ENCODE peak calls at places on chromosome 22, in four cellular contexts. One of them, this sample, is unnamed.

GRCh38 chr22:35538801-35539321 is 1.8 kb upstream of the RASD2 start:
- DNase-seq in heart right ventricle: no peak
- DNase-seq in PC-3: peak; percentile 64
- DNase-seq in IMR-90: no peak
- DNase-seq in this sample: peak; percentile 45

GRCh38 chr22:29596408-29596807 is 7.0 kb upstream of the NF2 start:
- DNase-seq in heart right ventricle: no peak
- DNase-seq in PC-3: no peak
- DNase-seq in IMR-90: no peak
- DNase-seq in this sample: no peak

GRCh38 chr22:48588881-48589450 is 1238.7 kb downstream of the BRD1 start:
- DNase-seq in heart right ventricle: no peak
- DNase-seq in PC-3: no peak
- DNase-seq in IMR-90: no peak
- DNase-seq in this sample: no peak

GRCh38 chr22:50600541-50600940 is at the start of gene MAPK8IP2:
- DNase-seq in heart right ventricle: no peak
- DNase-seq in PC-3: peak; percentile 4
- DNase-seq in IMR-90: no peak
- DNase-seq in this sample: no peak

GRCh38 chr22:33474587-33474986 is 416.4 kb upstream of the SYN3 start:
- DNase-seq in heart right ventricle: no peak
- DNase-seq in PC-3: no peak
- DNase-seq in IMR-90: no peak
- DNase-seq in this sample: no peak

GRCh38 chr22:31281733-31282132 is 10.6 kb downstream of the PIK3IP1 start:
- DNase-seq in heart right ventricle: no peak
- DNase-seq in PC-3: no peak
- DNase-seq in IMR-90: no peak
- DNase-seq in this sample: no peak

GRCh38 chr22:50267591-50268390 is 2.4 kb downstream of the MAPK11 start:
- DNase-seq in heart right ventricle: peak; percentile 77
- DNase-seq in PC-3: no peak
- DNase-seq in IMR-90: peak; percentile 38
- DNase-seq in this sample: peak; percentile 80

GRCh38 chr22:48857202-48857805 is 970.4 kb downstream of the BRD1 start:
- DNase-seq in heart right ventricle: no peak
- DNase-seq in PC-3: no peak
- DNase-seq in IMR-90: no peak
- DNase-seq in this sample: no peak

GRCh38 chr22:27834364-27835185 is 33.0 kb upstream of the MN1 start:
- DNase-seq in heart right ventricle: no peak
- DNase-seq in PC-3: no peak
- DNase-seq in IMR-90: no peak
- DNase-seq in this sample: no peak

GRCh38 chr22:20964799-20965103 is 2.3 kb upstream of the AIFM3 start:
- DNase-seq in heart right ventricle: no peak
- DNase-seq in PC-3: no peak
- DNase-seq in IMR-90: no peak
- DNase-seq in this sample: no peak

GRCh38 chr22:34319346-34319745 is 399.1 kb upstream of the LARGE1 start:
- DNase-seq in heart right ventricle: no peak
- DNase-seq in PC-3: no peak
- DNase-seq in IMR-90: no peak
- DNase-seq in this sample: no peak

GRCh38 chr22:47568700-47569099 is 806.2 kb downstream of the TBC1D22A start:
- DNase-seq in heart right ventricle: no peak
- DNase-seq in PC-3: no peak
- DNase-seq in IMR-90: no peak
- DNase-seq in this sample: no peak

GRCh38 chr22:49979587-49980264 is 19.2 kb downstream of the PIM3 start:
- DNase-seq in heart right ventricle: no peak
- DNase-seq in PC-3: peak; percentile 63
- DNase-seq in IMR-90: no peak
- DNase-seq in this sample: peak; percentile 46

GRCh38 chr22:29803190-29803589 is 34.9 kb downstream of the ASCC2 start:
- DNase-seq in heart right ventricle: no peak
- DNase-seq in PC-3: no peak
- DNase-seq in IMR-90: no peak
- DNase-seq in this sample: no peak

GRCh38 chr22:50698546-50698945 is 25.9 kb downstream of the SHANK3 start:
- DNase-seq in heart right ventricle: peak; percentile 36
- DNase-seq in PC-3: no peak
- DNase-seq in IMR-90: no peak
- DNase-seq in this sample: no peak

GRCh38 chr22:41805639-41806038 is 5.2 kb downstream of the CCDC134 start:
- DNase-seq in heart right ventricle: no peak
- DNase-seq in PC-3: no peak
- DNase-seq in IMR-90: no peak
- DNase-seq in this sample: no peak

GRCh38 chr22:35995772-35996171 is 32.9 kb downstream of the RBFOX2 start:
- DNase-seq in heart right ventricle: peak; percentile 58
- DNase-seq in PC-3: peak; percentile 37
- DNase-seq in IMR-90: peak; percentile 99
- DNase-seq in this sample: no peak

GRCh38 chr22:40036591-40037225 is 42.0 kb downstream of the FAM83F start:
- DNase-seq in heart right ventricle: peak; percentile 51
- DNase-seq in PC-3: peak; percentile 67
- DNase-seq in IMR-90: peak; percentile 76
- DNase-seq in this sample: peak; percentile 75

GRCh38 chr22:32512267-32512982 is 37.8 kb downstream of the FBXO7 start:
- DNase-seq in heart right ventricle: no peak
- DNase-seq in PC-3: no peak
- DNase-seq in IMR-90: no peak
- DNase-seq in this sample: no peak

GRCh38 chr22:39017596-39018365 is 3.1 kb upstream of the APOBEC3D start:
- DNase-seq in heart right ventricle: no peak
- DNase-seq in PC-3: no peak
- DNase-seq in IMR-90: no peak
- DNase-seq in this sample: no peak
- TF ChIP-seq CTCF in heart right ventricle: no peak
- TF ChIP-seq CTCF in PC-3: no peak
- TF ChIP-seq CTCF in IMR-90: no peak
- TF ChIP-seq CTCF in this sample: no peak

GRCh38 chr22:45263790-45264269 is 20.9 kb upstream of the UPK3A start:
- DNase-seq in heart right ventricle: peak; percentile 71
- DNase-seq in PC-3: no peak
- DNase-seq in IMR-90: peak; percentile 84
- DNase-seq in this sample: peak; percentile 86

GRCh38 chr22:45262195-45262930 is 21.7 kb upstream of the KIAA0930 start:
- DNase-seq in heart right ventricle: no peak
- DNase-seq in PC-3: no peak
- DNase-seq in IMR-90: no peak
- DNase-seq in this sample: no peak

GRCh38 chr22:45262931-45263789 is 21.6 kb upstream of the UPK3A start:
- DNase-seq in heart right ventricle: peak; percentile 45
- DNase-seq in PC-3: no peak
- DNase-seq in IMR-90: no peak
- DNase-seq in this sample: no peak

GRCh38 chr22:45259754-45260394 is 19.2 kb upstream of the KIAA0930 start:
- DNase-seq in heart right ventricle: no peak
- DNase-seq in PC-3: no peak
- DNase-seq in IMR-90: no peak
- DNase-seq in this sample: no peak

DNA sequence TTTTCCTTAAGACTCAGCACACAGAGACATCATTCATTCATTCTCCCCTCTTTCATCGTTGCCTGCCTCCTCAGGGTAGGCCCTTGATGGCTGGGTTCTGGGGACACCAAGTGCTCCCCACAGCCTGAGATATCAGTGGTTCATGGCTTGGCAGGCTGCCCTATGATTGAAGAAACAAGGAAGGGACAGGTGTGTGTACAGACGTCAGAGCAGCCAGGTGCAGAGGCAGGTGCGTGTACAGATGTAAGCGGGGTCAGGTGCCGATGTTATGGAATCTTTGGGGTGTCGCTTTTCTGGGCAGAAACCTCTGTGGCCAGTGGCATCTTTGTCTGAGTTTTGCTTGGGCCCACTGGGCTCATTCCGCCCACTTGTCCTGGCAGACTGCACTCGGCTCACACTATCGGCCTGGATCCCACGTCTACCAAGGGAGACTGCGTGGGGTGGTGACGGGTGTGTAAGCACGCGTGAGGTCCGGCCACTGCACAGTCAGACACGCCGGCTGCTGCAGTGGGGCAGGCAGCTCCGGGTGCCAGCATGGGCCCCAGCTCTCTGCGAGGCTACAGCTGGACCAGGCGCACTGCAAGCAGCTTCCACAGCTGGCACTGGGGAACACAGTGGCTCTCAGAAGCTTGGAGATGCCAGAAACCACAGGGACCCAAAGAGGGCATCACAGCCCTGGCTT is 20.9 kb upstream of the KIAA0930 start:
- DNase-seq in heart right ventricle: no peak
- DNase-seq in PC-3: no peak
- DNase-seq in IMR-90: no peak
- DNase-seq in this sample: no peak
- H3K4me3 ChIP-seq in heart right ventricle: no peak overlapping the region
- H3K4me3 ChIP-seq in PC-3: no peak overlapping the region
- H3K4me3 ChIP-seq in IMR-90: no peak overlapping the region
- H3K4me3 ChIP-seq in this sample: no peak overlapping the region

DNA sequence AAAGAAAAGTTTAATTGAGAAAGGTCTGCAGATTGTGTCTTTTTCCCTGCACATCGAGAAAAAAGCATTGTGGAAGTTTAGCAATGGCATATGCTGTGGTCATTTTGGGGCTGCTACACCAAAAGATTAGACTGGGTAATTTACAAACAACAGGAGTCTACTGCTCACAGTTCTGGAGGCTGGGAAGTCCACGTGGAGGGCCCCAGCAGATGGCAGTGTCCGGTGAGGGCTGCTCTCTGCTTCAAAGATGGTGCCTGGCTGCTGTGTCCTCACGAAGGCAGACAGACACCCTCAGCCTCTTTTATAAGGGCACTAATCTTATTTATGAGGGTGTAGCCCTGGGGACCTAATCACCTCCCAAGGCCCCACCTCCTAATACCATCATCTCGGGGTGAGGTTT is 21.1 kb downstream of the PHF21B start:
- DNase-seq in heart right ventricle: no peak
- DNase-seq in PC-3: no peak
- DNase-seq in IMR-90: no peak
- DNase-seq in this sample: no peak
- TF ChIP-seq CTCF in heart right ventricle: no peak
- TF ChIP-seq CTCF in PC-3: peak; percentile 25
- TF ChIP-seq CTCF in IMR-90: no peak
- TF ChIP-seq CTCF in this sample: no peak

DNA sequence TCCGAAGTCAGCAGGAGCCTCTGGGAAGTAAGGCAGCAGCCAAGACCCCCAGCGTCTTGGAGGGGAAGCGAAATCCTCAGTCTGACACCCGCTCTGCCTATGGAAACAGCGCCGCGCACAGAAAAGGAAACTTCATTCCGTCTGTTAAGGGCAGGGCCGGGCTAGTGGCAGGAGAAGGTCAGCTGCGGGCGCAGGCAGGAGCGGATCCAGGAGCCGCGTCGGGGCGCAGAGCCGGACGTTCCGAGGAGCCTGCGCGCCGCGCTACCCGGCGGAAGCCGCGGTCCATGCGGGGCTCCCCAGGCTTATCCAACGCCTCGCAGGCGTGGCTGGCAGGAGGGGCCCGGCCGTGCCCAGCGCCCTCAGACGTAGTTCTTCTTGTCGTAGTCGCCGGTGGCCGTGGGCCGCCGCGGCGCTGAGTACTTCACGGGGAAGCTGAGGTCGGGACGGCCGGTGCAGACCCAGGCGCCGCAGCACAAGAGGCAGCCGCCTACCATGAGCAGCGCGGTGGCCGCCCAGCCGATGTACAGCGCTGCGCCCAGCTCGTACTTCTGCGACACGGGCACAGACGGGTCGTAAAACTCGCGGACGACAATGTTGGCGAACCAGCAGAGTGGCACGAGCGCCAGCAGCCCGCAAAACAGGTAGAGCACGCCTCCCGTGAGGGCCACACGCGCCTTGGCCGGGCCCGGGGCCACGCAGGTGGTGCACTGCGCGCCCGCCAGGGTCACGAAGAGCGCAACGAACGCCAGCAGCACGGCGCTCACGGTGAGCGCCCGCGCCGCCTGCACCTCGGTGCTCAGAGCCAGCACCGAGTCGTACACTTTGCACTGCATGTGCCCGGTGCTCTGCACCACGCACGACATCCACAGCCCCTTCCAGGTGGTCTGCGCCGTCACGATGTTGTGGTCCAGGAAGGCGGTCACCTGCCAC is 705 bp downstream of the CLDN5 start:
- DNase-seq in heart right ventricle: no peak
- DNase-seq in PC-3: no peak
- DNase-seq in IMR-90: peak; percentile 9
- DNase-seq in this sample: peak; percentile 49
- H3K4me3 ChIP-seq in heart right ventricle: peak overlapping the region; percentile 53
- H3K4me3 ChIP-seq in PC-3: no peak overlapping the region
- H3K4me3 ChIP-seq in IMR-90: peak overlapping the region; percentile 40
- H3K4me3 ChIP-seq in this sample: peak overlapping the region; percentile 16

DNA sequence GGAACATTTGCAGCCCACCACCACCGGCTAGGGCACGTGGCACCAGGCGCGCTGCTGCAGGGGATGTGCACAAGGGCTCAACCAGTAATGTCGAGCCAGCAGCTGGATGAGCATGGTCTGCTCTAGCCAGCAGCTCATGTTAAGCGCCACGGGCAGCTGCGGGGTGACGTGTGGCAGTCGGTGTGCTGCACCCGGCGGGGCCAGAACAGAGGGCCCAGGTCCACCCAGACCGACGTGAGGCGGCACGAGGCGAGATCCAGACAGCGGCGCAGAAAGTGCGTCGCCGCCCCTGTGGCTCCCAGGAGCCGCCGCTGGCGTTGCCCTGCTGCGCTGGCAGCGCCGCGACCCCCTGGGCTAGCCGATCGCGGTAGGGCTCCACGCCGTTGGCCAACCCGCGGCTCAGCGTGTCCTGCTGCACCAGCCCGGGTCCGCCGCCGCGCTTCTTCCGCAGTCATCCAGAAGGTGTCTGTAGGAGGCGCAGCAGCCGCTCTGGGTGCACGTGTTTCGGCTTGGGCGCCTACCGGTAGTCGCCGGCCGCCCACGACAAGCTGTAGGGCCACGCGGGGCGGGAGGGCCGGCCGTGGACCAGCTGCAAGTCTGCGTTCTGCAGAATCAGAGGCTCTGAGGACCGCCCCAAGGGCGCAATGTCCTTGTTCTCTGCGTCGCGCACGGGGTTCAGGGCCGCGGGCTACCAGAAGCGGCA is 4.6 kb upstream of the GALR3 start:
- DNase-seq in heart right ventricle: peak; percentile 70
- DNase-seq in PC-3: no peak
- DNase-seq in IMR-90: peak; percentile 35
- DNase-seq in this sample: peak; percentile 73
- TF ChIP-seq CTCF in heart right ventricle: peak; percentile 57
- TF ChIP-seq CTCF in PC-3: no peak
- TF ChIP-seq CTCF in IMR-90: peak; percentile 25
- TF ChIP-seq CTCF in this sample: peak; percentile 43

This sample was measured in epithelial cell of esophagus.